ENCODE peak calls at places on chromosomes 13 and 19, in five cellular contexts. K is SK-N-MC, Z is spleen, J is Panc1, D is breast epithelium. A is an unnamed sample.

GRCh38 chr13:99051768-99052455 is 74.0 kb upstream of the DOCK9 start:
- DNase-seq in D (no peak), J (no peak), K (no peak), Z (no peak), A (peak)

GRCh38 chr19:18995804-18996241 is 37.5 kb downstream of the SUGP2 start:
- DNase-seq in D (no peak), K (peak), Z (no peak), J (no peak), A (no peak)

GRCh38 chr13:40069173-40070044 is 413.9 kb downstream of the COG6 start:
- DNase-seq in K (no peak), Z (peak), J (peak), D (peak), A (no peak)

GRCh38 chr19:57241181-57241580 is 749 bp downstream of the ZNF805 start:
- DNase-seq in Z (no peak), D (no peak), K (no peak), J (no peak), A (peak)

GRCh38 chr13:41276824-41277223 is 13.4 kb upstream of the MTRF1 start:
- DNase-seq in D (no peak), J (no peak), K (no peak), Z (no peak), A (no peak)

GRCh38 chr19:46609511-46610412 is 8.6 kb downstream of the CALM3 start:
- DNase-seq in Z (peak), K (no peak), D (no peak), J (no peak), A (peak)

GRCh38 chr19:48724796-48725753 is 5.5 kb upstream of the MAMSTR start:
- DNase-seq in D (no peak), Z (no peak), J (no peak), K (peak), A (no peak)

GRCh38 chr13:48626726-48627451 is 26.8 kb upstream of the CYSLTR2 start:
- DNase-seq in D (no peak), K (no peak), Z (no peak), J (no peak), A (no peak)

GRCh38 chr19:54164369-54165068 is 5.0 kb upstream of the LENG1 start:
- DNase-seq in J (no peak), D (no peak), Z (no peak), K (no peak), A (no peak)

GRCh38 chr19:46251415-46251814 is 21.9 kb downstream of the IGFL1 start:
- DNase-seq in Z (no peak), D (no peak), J (no peak), K (no peak), A (no peak)

GRCh38 chr19:42284066-42284501 is 15.0 kb downstream of the CIC start:
- DNase-seq in Z (peak), J (no peak), K (no peak), D (peak), A (no peak)
- H3K4me3 ChIP-seq in Z (peak), J (no peak), K (peak), D (peak), A (peak)

GRCh38 chr13:27852491-27852890 is 60.2 kb downstream of the GSX1 start:
- DNase-seq in D (no peak), K (no peak), J (no peak), Z (no peak), A (no peak)

GRCh38 chr13:27853345-27853744 is 61.1 kb downstream of the GSX1 start:
- DNase-seq in K (no peak), D (no peak), J (no peak), Z (no peak), A (no peak)

GRCh38 chr13:27851481-27851880 is 59.2 kb downstream of the GSX1 start:
- DNase-seq in D (no peak), J (no peak), K (no peak), Z (no peak), A (no peak)

GRCh38 chr13:27853871-27854270 is 61.6 kb downstream of the GSX1 start:
- DNase-seq in D (no peak), J (no peak), K (no peak), Z (no peak), A (no peak)

DNA sequence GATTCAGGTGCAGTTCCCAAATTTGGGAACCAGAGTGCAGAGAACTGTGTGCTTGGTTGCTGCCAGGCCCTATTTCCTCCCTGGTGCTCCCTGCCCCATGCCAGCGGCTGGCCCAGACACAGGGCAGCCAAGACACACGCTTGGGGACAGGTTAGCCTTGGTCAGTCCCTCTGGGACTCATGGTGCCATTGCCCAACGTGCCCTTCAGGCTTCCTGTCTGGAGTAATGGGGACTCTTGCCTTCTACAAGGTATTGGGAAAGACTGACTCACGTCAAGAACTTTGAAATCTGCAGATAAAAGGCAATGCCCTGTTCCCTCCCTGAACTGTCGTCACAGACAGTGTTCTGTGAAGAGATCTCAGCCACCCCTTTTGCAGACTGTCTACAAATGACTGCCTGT is 58.8 kb downstream of the GSX1 start:
- DNase-seq in Z (no peak), K (no peak), J (no peak), D (no peak), A (no peak)
- TF ChIP-seq POLR2AphosphoS5 in Z (no peak), K (no peak), J (no peak), D (no peak), A (no peak)

GRCh38 chr19:30450945-30451344 is 78.8 kb downstream of the ZNF536 start:
- DNase-seq in J (no peak), K (no peak), Z (peak), D (no peak), A (no peak)
- H3K4me3 ChIP-seq in J (no peak), K (no peak), Z (peak), D (peak), A (peak)

DNA sequence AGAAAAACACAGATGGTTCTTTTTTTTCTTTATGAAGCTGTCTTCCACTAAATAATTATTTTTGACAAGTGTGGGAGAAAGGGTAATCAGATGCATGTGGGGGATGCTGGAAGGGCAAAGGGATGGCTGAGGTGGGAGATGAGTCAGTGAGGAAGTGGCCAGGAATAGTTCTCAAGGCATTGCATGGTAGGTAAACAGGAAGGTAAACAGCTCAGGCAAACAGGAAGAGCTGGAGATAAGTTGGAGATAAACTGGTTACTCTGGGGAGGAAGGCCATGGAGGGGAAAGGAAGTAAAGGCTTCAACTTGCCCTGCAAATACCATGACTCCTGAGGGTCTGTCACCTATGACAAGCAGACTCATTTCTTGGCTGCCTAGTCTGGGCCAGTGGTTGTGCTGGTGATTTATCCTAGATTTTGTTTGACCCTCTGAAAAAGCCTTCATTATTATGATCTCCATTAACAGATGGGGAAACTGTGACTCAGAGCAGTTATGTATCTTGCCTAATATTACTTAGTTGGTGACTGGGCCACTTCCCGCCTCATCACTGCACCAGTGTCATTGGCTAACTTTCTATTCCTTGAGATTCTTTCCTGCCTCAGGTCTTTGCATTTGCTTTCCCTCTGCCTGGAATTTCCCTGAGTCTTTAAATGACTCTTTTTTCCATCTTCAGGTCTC is 17.1 kb downstream of the ACTL9 start:
- DNase-seq in K (no peak), D (no peak), Z (no peak), J (no peak), A (no peak)
- TF ChIP-seq POLR2AphosphoS5 in K (no peak), D (no peak), Z (no peak), J (no peak), A (no peak)

GRCh38 chr19:10430505-10431253 is 10.3 kb downstream of the PDE4A start:
- DNase-seq in K (no peak), J (no peak), D (no peak), Z (peak), A (no peak)

GRCh38 chr19:10431254-10431942 is 11.1 kb downstream of the PDE4A start:
- DNase-seq in J (no peak), Z (no peak), D (no peak), K (no peak), A (no peak)

GRCh38 chr19:10433131-10433536 is 12.8 kb downstream of the PDE4A start:
- DNase-seq in J (no peak), D (no peak), K (no peak), Z (no peak), A (no peak)

GRCh38 chr19:10431943-10432735 is 11.8 kb downstream of the PDE4A start:
- DNase-seq in J (no peak), D (no peak), Z (peak), K (no peak), A (no peak)

GRCh38 chr19:10432736-10433130 is 12.4 kb downstream of the PDE4A start:
- DNase-seq in J (no peak), K (no peak), D (no peak), Z (no peak), A (no peak)
- H3K4me3 ChIP-seq in J (peak), K (peak), D (peak), Z (peak), A (peak)

GRCh38 chr19:55581828-55582223 is 1.2 kb upstream of the ZNF579 start:
- DNase-seq in Z (no peak), J (no peak), K (no peak), D (no peak), A (no peak)

GRCh38 chr19:55579766-55580621 is 654 bp downstream of the ZNF579 start:
- DNase-seq in J (no peak), K (no peak), D (no peak), Z (no peak), A (no peak)

GRCh38 chr19:55580628-55581144 is at the start of gene ZNF579:
- DNase-seq in K (no peak), D (peak), Z (peak), J (peak), A (no peak)

GRCh38 chr19:55578761-55579747 is 1.6 kb downstream of the ZNF579 start:
- DNase-seq in J (no peak), K (no peak), Z (no peak), D (no peak), A (no peak)

DNA sequence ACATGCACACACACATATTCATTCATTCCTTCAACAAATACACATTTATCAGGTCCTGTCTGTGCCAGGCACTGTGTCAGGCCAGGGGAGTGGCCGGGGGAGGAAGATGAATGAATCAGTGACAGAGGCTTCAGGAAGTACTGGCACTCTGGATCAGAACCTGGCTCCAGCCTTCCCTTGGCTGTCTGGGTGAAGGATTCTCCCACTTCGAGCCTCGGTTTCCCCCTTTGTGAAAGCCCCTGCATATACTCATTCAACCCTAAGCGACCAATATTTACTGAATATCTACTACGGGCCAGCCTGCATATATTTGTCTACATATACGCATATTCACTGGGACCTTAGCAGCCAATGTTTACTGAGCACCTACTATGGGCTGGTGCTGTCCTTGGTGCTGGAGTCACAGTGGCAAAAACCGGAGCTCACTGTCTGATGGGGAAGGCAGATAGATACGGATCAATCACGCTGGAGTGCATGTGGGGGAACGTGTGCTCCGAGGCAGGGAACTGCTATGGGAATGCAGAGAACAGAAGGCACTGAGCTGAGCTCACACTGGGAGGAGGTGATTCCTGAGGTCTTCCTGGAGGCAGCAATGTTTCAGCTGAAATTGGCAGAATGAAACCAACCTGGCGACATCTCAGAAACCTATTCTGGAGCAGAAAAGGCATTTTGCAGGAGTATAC is 638 bp upstream of the ZNF579 start:
- DNase-seq in K (no peak), D (no peak), Z (no peak), J (no peak), A (no peak)
- TF ChIP-seq POLR2AphosphoS5 in K (no peak), D (no peak), Z (no peak), J (no peak), A (no peak)

GRCh38 chr19:6343462-6343861 is 10.1 kb upstream of the ACER1 start:
- DNase-seq in J (no peak), K (no peak), D (no peak), Z (no peak), A (no peak)
- H3K4me3 ChIP-seq in J (no peak), K (no peak), D (no peak), Z (no peak), A (no peak)

DNA sequence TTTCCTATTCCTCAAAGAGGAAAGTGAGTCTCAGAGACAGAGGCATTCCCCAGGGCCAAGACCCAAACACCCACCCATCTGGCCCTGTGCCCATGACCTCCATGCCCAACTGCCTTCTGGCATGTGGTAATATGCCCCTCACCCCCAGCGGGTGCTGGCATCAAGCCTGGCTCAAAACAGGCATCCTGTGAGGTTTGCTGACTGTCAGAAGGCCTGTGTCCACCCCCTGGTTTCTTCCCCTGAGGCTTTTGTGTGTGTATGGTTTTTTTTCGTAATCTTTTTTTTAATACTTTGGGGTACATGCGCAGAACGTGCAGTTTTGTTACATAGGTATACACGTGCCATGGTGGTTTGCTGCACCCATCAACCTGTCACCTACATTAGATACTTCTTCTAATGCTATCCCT is 7.6 kb upstream of the KANK2 start:
- DNase-seq in D (no peak), K (no peak), J (no peak), Z (no peak), A (no peak)
- TF ChIP-seq POLR2AphosphoS5 in D (no peak), K (no peak), J (no peak), Z (no peak), A (no peak)

GRCh38 chr19:2453431-2454025 is 3.2 kb downstream of the LMNB2 start:
- DNase-seq in J (no peak), K (no peak), Z (no peak), D (no peak), A (no peak)

GRCh38 chr19:2456301-2456570 is 523 bp downstream of the LMNB2 start:
- DNase-seq in D (no peak), K (no peak), Z (no peak), J (no peak), A (no peak)

GRCh38 chr19:2454199-2454961 is 2.4 kb downstream of the LMNB2 start:
- DNase-seq in K (no peak), J (no peak), Z (no peak), D (no peak), A (no peak)

GRCh38 chr19:2455481-2456300 is 1.1 kb downstream of the LMNB2 start:
- DNase-seq in D (no peak), K (no peak), J (no peak), Z (peak), A (no peak)

GRCh38 chr19:2454962-2455409 is 1.8 kb downstream of the LMNB2 start:
- DNase-seq in J (no peak), Z (no peak), K (no peak), D (no peak), A (no peak)
- H3K4me3 ChIP-seq in J (peak), Z (no peak), K (peak), D (no peak), A (no peak)

A was measured in vagina.